ENCODE peak calls at places on chromosomes 5 and 9, in nine cellular contexts. H is posterior vena cava; B is AG08396; J is stimulated activated CD8-positive, alpha-beta memory T cell treated with anti-CD3 and anti-CD28 coated beads, Interleukin-15, amount 100 ng/mL, for 1 hour; T is mucosa of descending colon; O is cardiac fibroblast; R is NCI-H2171 treated with DMSO at 0.1 percent for 48 hours; Y is smooth muscle cell of the brain vasculature; C is uterus. I is an unnamed sample.

GRCh38 chr5:155189981-155190380 is 176.4 kb downstream of the KIF4B start:
- DNase-seq in H (no peak), B (no peak), T (no peak), C (no peak), Y (no peak), O (no peak), J (no peak), R (no peak), I (no peak)

GRCh38 chr5:131991593-131992324 is 19.7 kb downstream of the ACSL6 start:
- DNase-seq in C (no peak), R (no peak), T (no peak), Y (no peak), H (peak), B (no peak), J (no peak), O (no peak), I (no peak)

GRCh38 chr5:14347522-14347921 is 204.4 kb downstream of the TRIO start:
- DNase-seq in Y (no peak), C (no peak), J (no peak), O (no peak), B (no peak), R (no peak), T (no peak), H (no peak), I (no peak)

GRCh38 chr5:14996997-14997396 is 125.4 kb upstream of the ANKH start:
- DNase-seq in B (no peak), T (no peak), H (no peak), J (no peak), Y (no peak), R (no peak), C (no peak), O (no peak), I (no peak)

GRCh38 chr9:126705767-126706697 is 92.3 kb downstream of the LMX1B start:
- DNase-seq in C (peak), H (peak), B (peak), Y (no peak), T (peak), O (peak), J (peak), R (peak), I (no peak)

GRCh38 chr5:112012112-112012511 is 255.1 kb upstream of the NREP start:
- DNase-seq in Y (no peak), H (no peak), C (no peak), B (no peak), T (no peak), J (no peak), O (peak), R (no peak), I (no peak)

GRCh38 chr5:55456216-55456895 is 78.4 kb downstream of the PLPP1 start:
- DNase-seq in J (no peak), O (peak), T (no peak), B (peak), Y (no peak), C (no peak), H (no peak), R (no peak), I (peak)

GRCh38 chr5:111384220-111384619 is 128.1 kb downstream of the STARD4 start:
- DNase-seq in J (no peak), B (no peak), O (peak), T (no peak), H (no peak), Y (no peak), R (no peak), C (no peak), I (no peak)

GRCh38 chr9:72844440-72844768 is 108.4 kb downstream of the ALDH1A1 start:
- DNase-seq in C (no peak), B (no peak), R (no peak), O (no peak), J (no peak), Y (no peak), T (no peak), H (no peak), I (no peak)

GRCh38 chr5:170247363-170247762 is 14.6 kb downstream of the C5orf58 start:
- DNase-seq in B (no peak), J (no peak), Y (no peak), R (no peak), C (no peak), O (no peak), H (no peak), T (no peak), I (no peak)

GRCh38 chr9:74078647-74079046 is 418.5 kb upstream of the RORB start:
- DNase-seq in O (peak), R (no peak), B (no peak), T (no peak), J (no peak), Y (no peak), C (no peak), H (no peak), I (peak)

GRCh38 chr9:132008871-132009812 is 70.5 kb downstream of the MED27 start:
- DNase-seq in J (no peak), T (no peak), R (no peak), C (no peak), O (no peak), H (no peak), Y (no peak), B (no peak), I (no peak)

GRCh38 chr5:58844395-58844794 is 261.5 kb downstream of the RAB3C start:
- DNase-seq in C (no peak), O (no peak), T (no peak), B (no peak), Y (no peak), H (no peak), J (no peak), R (no peak), I (no peak)

GRCh38 chr5:67248703-67249589 is 52.3 kb upstream of the CD180 start:
- DNase-seq in R (no peak), J (no peak), C (no peak), B (no peak), H (no peak), T (no peak), O (peak), Y (no peak), I (no peak)

GRCh38 chr5:132377738-132378137 is 8.2 kb downstream of the SLC22A5 start:
- DNase-seq in B (no peak), J (no peak), Y (no peak), C (no peak), T (no peak), H (no peak), O (no peak), R (no peak), I (no peak)

GRCh38 chr5:151158287-151158661 is 695 bp upstream of the ANXA6 start:
- DNase-seq in Y (no peak), C (peak), R (peak), B (no peak), T (no peak), H (no peak), J (no peak), O (no peak), I (no peak)

GRCh38 chr5:1257841-1258240 is 32.7 kb downstream of the SLC6A18 start:
- DNase-seq in R (no peak), J (no peak), T (no peak), B (no peak), O (no peak), Y (no peak), C (no peak), H (no peak), I (no peak)

GRCh38 chr9:12702160-12702758 is 9.1 kb downstream of the TYRP1 start:
- DNase-seq in Y (peak), H (no peak), R (peak), C (peak), B (peak), J (no peak), O (peak), T (peak), I (no peak)

GRCh38 chr9:78044189-78044588 is 12.6 kb upstream of the GNAQ start:
- DNase-seq in T (no peak), Y (no peak), O (no peak), H (no peak), B (no peak), J (no peak), R (peak), C (no peak), I (no peak)

GRCh38 chr9:20623021-20623747 is 885 bp upstream of the MLLT3 start:
- DNase-seq in T (peak), C (no peak), R (no peak), H (peak), Y (no peak), O (no peak), B (peak), J (peak), I (no peak)

GRCh38 chr9:24464321-24464951 is 81.3 kb downstream of the IZUMO3 start:
- DNase-seq in C (no peak), B (no peak), Y (no peak), H (no peak), O (no peak), J (no peak), T (no peak), R (peak), I (no peak)

GRCh38 chr9:114238919-114239879 is 83.7 kb upstream of the ORM1 start:
- DNase-seq in O (peak), Y (no peak), H (no peak), B (peak), C (no peak), J (no peak), R (no peak), T (no peak), I (no peak)

GRCh38 chr5:134247411-134247810 is 21.5 kb upstream of the PPP2CA start:
- DNase-seq in C (no peak), B (peak), H (no peak), O (peak), Y (no peak), R (no peak), J (no peak), T (no peak), I (peak)

GRCh38 chr5:56511442-56511841 is 278.3 kb upstream of the ANKRD55 start:
- DNase-seq in H (no peak), O (no peak), J (no peak), R (no peak), B (no peak), Y (no peak), C (no peak), T (no peak), I (no peak)

GRCh38 chr9:3696368-3696767 is 170.6 kb upstream of the RFX3 start:
- DNase-seq in B (no peak), R (no peak), T (no peak), Y (no peak), C (no peak), J (no peak), O (no peak), H (no peak), I (no peak)

GRCh38 chr9:121786998-121787422 is 135.6 kb downstream of the DAB2IP start:
- DNase-seq in Y (no peak), J (no peak), O (no peak), R (no peak), H (no peak), T (no peak), B (no peak), C (no peak), I (no peak)

I was measured in SW 1271.